ENCODE peak calls at places on chromosomes 4 and X, in four cellular contexts. One of them, this sample, is unnamed.

GRCh38 chr4:172042714-172043114 is 229.5 kb downstream of the GALNTL6 start:
- DNase-seq in keratinocyte: no peak
- DNase-seq in iPS DF 6.9: no peak
- DNase-seq in GM23248: no peak
- DNase-seq in this sample: no peak

GRCh38 chr4:63122955-63123354 is 1286.3 kb downstream of the TECRL start:
- DNase-seq in keratinocyte: no peak
- DNase-seq in iPS DF 6.9: no peak
- DNase-seq in GM23248: no peak
- DNase-seq in this sample: no peak

GRCh38 chr4:168076989-168077725 is 15.2 kb upstream of the ANXA10 start:
- DNase-seq in keratinocyte: no peak
- DNase-seq in iPS DF 6.9: peak; percentile 63
- DNase-seq in GM23248: peak; percentile 69
- DNase-seq in this sample: no peak

GRCh38 chr4:111011458-111011857 is 388.6 kb upstream of the PITX2 start:
- DNase-seq in keratinocyte: no peak
- DNase-seq in iPS DF 6.9: no peak
- DNase-seq in GM23248: no peak
- DNase-seq in this sample: no peak

GRCh38 chrX:119942831-119943184 is 743 bp downstream of the NKAP start:
- DNase-seq in keratinocyte: no peak
- DNase-seq in iPS DF 6.9: no peak
- DNase-seq in GM23248: peak; percentile 33
- DNase-seq in this sample: no peak

GRCh38 chr4:5890063-5890727 is 2.7 kb downstream of the CRMP1 start:
- DNase-seq in keratinocyte: no peak
- DNase-seq in iPS DF 6.9: no peak
- DNase-seq in GM23248: no peak
- DNase-seq in this sample: no peak

GRCh38 chr4:41213563-41214157 is 682 bp downstream of the APBB2 start:
- DNase-seq in keratinocyte: no peak
- DNase-seq in iPS DF 6.9: no peak
- DNase-seq in GM23248: peak; percentile 60
- DNase-seq in this sample: no peak

GRCh38 chrX:1111543-1112300 is 100.7 kb downstream of the CRLF2 start:
- DNase-seq in keratinocyte: no peak
- DNase-seq in iPS DF 6.9: no peak
- DNase-seq in GM23248: no peak
- DNase-seq in this sample: no peak

GRCh38 chr4:70133473-70133872 is 20.6 kb upstream of the PRR27 start:
- DNase-seq in keratinocyte: no peak
- DNase-seq in iPS DF 6.9: no peak
- DNase-seq in GM23248: no peak
- DNase-seq in this sample: no peak

GRCh38 chr4:663438-664428 is 10.3 kb downstream of the ATP5ME start:
- DNase-seq in keratinocyte: no peak
- DNase-seq in iPS DF 6.9: no peak
- DNase-seq in GM23248: no peak
- DNase-seq in this sample: no peak

GRCh38 chr4:180436366-180436765 is 1806.8 kb upstream of the TENM3 start:
- DNase-seq in keratinocyte: no peak
- DNase-seq in iPS DF 6.9: no peak
- DNase-seq in GM23248: no peak
- DNase-seq in this sample: no peak

GRCh38 chrX:15384304-15384703 is at the start of gene VEGFD:
- DNase-seq in keratinocyte: no peak
- DNase-seq in iPS DF 6.9: no peak
- DNase-seq in GM23248: peak; percentile 48
- DNase-seq in this sample: no peak

GRCh38 chrX:23855569-23855968 is 52.2 kb downstream of the APOO start:
- DNase-seq in keratinocyte: no peak
- DNase-seq in iPS DF 6.9: no peak
- DNase-seq in GM23248: no peak
- DNase-seq in this sample: no peak

GRCh38 chr4:27791640-27792039 is 931.0 kb downstream of the STIM2 start:
- DNase-seq in keratinocyte: no peak
- DNase-seq in iPS DF 6.9: no peak
- DNase-seq in GM23248: peak; percentile 4
- DNase-seq in this sample: no peak

GRCh38 chrX:151984328-151984727 is 9.9 kb upstream of the GABRE start:
- DNase-seq in keratinocyte: peak; percentile 44
- DNase-seq in iPS DF 6.9: no peak
- DNase-seq in GM23248: peak; percentile 88
- DNase-seq in this sample: peak; percentile 85

GRCh38 chr4:6320663-6321062 is 51.0 kb downstream of the WFS1 start:
- DNase-seq in keratinocyte: no peak
- DNase-seq in iPS DF 6.9: no peak
- DNase-seq in GM23248: no peak
- DNase-seq in this sample: no peak

DNA sequence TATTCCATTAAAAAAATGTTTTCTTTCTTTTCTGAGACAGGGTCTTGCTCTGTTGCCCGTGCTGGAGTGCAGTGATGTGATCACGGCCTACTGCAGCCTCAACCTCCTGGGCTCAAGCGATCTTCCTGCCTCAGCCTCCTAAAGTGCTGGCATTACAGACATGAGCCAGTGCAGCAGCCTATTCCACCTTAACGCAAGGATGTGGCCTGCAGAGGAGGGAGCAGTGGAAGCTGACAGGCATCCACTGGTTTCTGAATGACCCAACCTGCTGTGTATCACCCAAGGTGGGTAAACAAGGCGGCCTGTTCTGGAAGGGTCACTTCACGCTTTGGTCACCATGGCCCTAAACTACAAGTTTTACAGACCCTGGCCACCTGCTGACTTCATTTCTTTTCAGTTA is 60.8 kb downstream of the ACOX3 start:
- DNase-seq in keratinocyte: no peak
- DNase-seq in iPS DF 6.9: no peak
- DNase-seq in GM23248: no peak
- DNase-seq in this sample: no peak
- H3K27ac ChIP-seq in keratinocyte: no peak overlapping the region
- H3K27ac ChIP-seq in iPS DF 6.9: no peak overlapping the region
- H3K27ac ChIP-seq in GM23248: no peak overlapping the region
- H3K27ac ChIP-seq in this sample: no peak overlapping the region

GRCh38 chr4:125387770-125388169 is 73.0 kb downstream of the FAT4 start:
- DNase-seq in keratinocyte: no peak
- DNase-seq in iPS DF 6.9: no peak
- DNase-seq in GM23248: peak; percentile 39
- DNase-seq in this sample: no peak

GRCh38 chr4:125390727-125391126 is 76.0 kb downstream of the FAT4 start:
- DNase-seq in keratinocyte: no peak
- DNase-seq in iPS DF 6.9: no peak
- DNase-seq in GM23248: no peak
- DNase-seq in this sample: no peak

GRCh38 chr4:125388653-125389052 is 73.9 kb downstream of the FAT4 start:
- DNase-seq in keratinocyte: no peak
- DNase-seq in iPS DF 6.9: no peak
- DNase-seq in GM23248: peak; percentile 72
- DNase-seq in this sample: no peak

GRCh38 chr4:125389713-125390112 is 75.0 kb downstream of the FAT4 start:
- DNase-seq in keratinocyte: peak; percentile 65
- DNase-seq in iPS DF 6.9: no peak
- DNase-seq in GM23248: peak; percentile 93
- DNase-seq in this sample: peak; percentile 56

GRCh38 chr4:125390126-125390525 is 75.4 kb downstream of the FAT4 start:
- DNase-seq in keratinocyte: no peak
- DNase-seq in iPS DF 6.9: no peak
- DNase-seq in GM23248: peak; percentile 95
- DNase-seq in this sample: peak; percentile 8
- H3K27ac ChIP-seq in keratinocyte: peak overlapping the region; percentile 61
- H3K27ac ChIP-seq in iPS DF 6.9: no peak overlapping the region
- H3K27ac ChIP-seq in GM23248: peak overlapping the region; percentile 84
- H3K27ac ChIP-seq in this sample: peak overlapping the region; percentile 85

GRCh38 chr4:18842431-18842830 is 820.9 kb upstream of the LCORL start:
- DNase-seq in keratinocyte: no peak
- DNase-seq in iPS DF 6.9: no peak
- DNase-seq in GM23248: no peak
- DNase-seq in this sample: no peak

GRCh38 chr4:18850763-18851331 is 829.3 kb upstream of the LCORL start:
- DNase-seq in keratinocyte: no peak
- DNase-seq in iPS DF 6.9: no peak
- DNase-seq in GM23248: no peak
- DNase-seq in this sample: no peak

GRCh38 chr4:18844726-18845125 is 823.2 kb upstream of the LCORL start:
- DNase-seq in keratinocyte: no peak
- DNase-seq in iPS DF 6.9: no peak
- DNase-seq in GM23248: no peak
- DNase-seq in this sample: no peak

GRCh38 chr4:18846313-18846712 is 824.8 kb upstream of the LCORL start:
- DNase-seq in keratinocyte: no peak
- DNase-seq in iPS DF 6.9: no peak
- DNase-seq in GM23248: no peak
- DNase-seq in this sample: no peak

GRCh38 chr4:18847276-18847890 is 825.8 kb upstream of the LCORL start:
- DNase-seq in keratinocyte: no peak
- DNase-seq in iPS DF 6.9: no peak
- DNase-seq in GM23248: no peak
- DNase-seq in this sample: no peak
- H3K27ac ChIP-seq in keratinocyte: no peak overlapping the region
- H3K27ac ChIP-seq in iPS DF 6.9: no peak overlapping the region
- H3K27ac ChIP-seq in GM23248: no peak overlapping the region
- H3K27ac ChIP-seq in this sample: no peak overlapping the region

GRCh38 chr4:157128395-157128794 is 52.4 kb downstream of the GLRB start:
- DNase-seq in keratinocyte: no peak
- DNase-seq in iPS DF 6.9: no peak
- DNase-seq in GM23248: peak; percentile 60
- DNase-seq in this sample: peak; percentile 3
- H3K27ac ChIP-seq in keratinocyte: no peak overlapping the region
- H3K27ac ChIP-seq in iPS DF 6.9: no peak overlapping the region
- H3K27ac ChIP-seq in GM23248: no peak overlapping the region
- H3K27ac ChIP-seq in this sample: no peak overlapping the region

DNA sequence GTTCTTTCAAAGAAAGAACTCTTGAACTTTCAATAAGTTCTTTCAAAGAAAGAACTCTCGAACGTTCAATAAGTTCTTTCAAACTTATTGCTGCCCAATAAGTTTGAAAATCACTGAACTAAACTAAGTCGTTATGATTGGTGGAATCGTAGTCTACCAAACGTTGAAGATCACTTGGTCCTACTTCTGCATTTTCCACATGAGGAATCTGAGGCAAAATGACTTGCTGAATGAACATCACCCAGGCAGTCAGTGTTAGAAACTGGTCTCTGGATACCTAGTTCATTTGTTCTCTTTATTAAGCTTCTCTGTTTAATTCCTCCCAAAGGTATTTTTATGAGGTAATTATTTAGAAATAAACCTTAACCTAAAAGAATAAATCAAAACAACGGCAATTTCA is 7.1 kb upstream of the CNOT6L start:
- DNase-seq in keratinocyte: no peak
- DNase-seq in iPS DF 6.9: no peak
- DNase-seq in GM23248: no peak
- DNase-seq in this sample: no peak
- H3K27ac ChIP-seq in keratinocyte: no peak overlapping the region
- H3K27ac ChIP-seq in iPS DF 6.9: no peak overlapping the region
- H3K27ac ChIP-seq in GM23248: no peak overlapping the region
- H3K27ac ChIP-seq in this sample: no peak overlapping the region

GRCh38 chr4:156607198-156607498 is 364.5 kb downstream of the PDGFC start:
- DNase-seq in keratinocyte: no peak
- DNase-seq in iPS DF 6.9: no peak
- DNase-seq in GM23248: no peak
- DNase-seq in this sample: no peak

GRCh38 chr4:156606444-156607197 is 365.0 kb downstream of the PDGFC start:
- DNase-seq in keratinocyte: no peak
- DNase-seq in iPS DF 6.9: no peak
- DNase-seq in GM23248: peak; percentile 31
- DNase-seq in this sample: no peak

GRCh38 chr4:156608651-156609050 is 362.9 kb downstream of the PDGFC start:
- DNase-seq in keratinocyte: no peak
- DNase-seq in iPS DF 6.9: no peak
- DNase-seq in GM23248: no peak
- DNase-seq in this sample: no peak

GRCh38 chr4:156614536-156614935 is 357.1 kb downstream of the PDGFC start:
- DNase-seq in keratinocyte: no peak
- DNase-seq in iPS DF 6.9: no peak
- DNase-seq in GM23248: no peak
- DNase-seq in this sample: no peak

GRCh38 chr4:156609421-156609820 is 362.2 kb downstream of the PDGFC start:
- DNase-seq in keratinocyte: no peak
- DNase-seq in iPS DF 6.9: no peak
- DNase-seq in GM23248: no peak
- DNase-seq in this sample: no peak
- H3K27ac ChIP-seq in keratinocyte: no peak overlapping the region
- H3K27ac ChIP-seq in iPS DF 6.9: no peak overlapping the region
- H3K27ac ChIP-seq in GM23248: no peak overlapping the region
- H3K27ac ChIP-seq in this sample: no peak overlapping the region